ENCODE peak calls at places on chromosome 12, in nine cellular contexts. One of them, this sample, is unnamed.

GRCh38 chr12:96520767-96521166 is 31.4 kb downstream of the CFAP54 start:
- DNase-seq in dorsolateral prefrontal cortex: no peak
- DNase-seq in ovary: no peak
- DNase-seq in ascending aorta: no peak
- DNase-seq in aorta: no peak
- DNase-seq in cardiac fibroblast: peak; percentile 34
- DNase-seq in A549: no peak
- DNase-seq in breast epithelium: no peak
- DNase-seq in testis: no peak
- DNase-seq in this sample: no peak

GRCh38 chr12:103013741-103014140 is 56.3 kb downstream of the ASCL1 start:
- DNase-seq in cardiac fibroblast: no peak
- DNase-seq in dorsolateral prefrontal cortex: peak; percentile 47
- DNase-seq in testis: no peak
- DNase-seq in ascending aorta: no peak
- DNase-seq in aorta: no peak
- DNase-seq in ovary: no peak
- DNase-seq in breast epithelium: no peak
- DNase-seq in A549: no peak
- DNase-seq in this sample: no peak

GRCh38 chr12:55930771-55931316 is at the start of gene DGKA:
- DNase-seq in breast epithelium: no peak
- DNase-seq in ovary: peak; percentile 24
- DNase-seq in aorta: no peak
- DNase-seq in cardiac fibroblast: peak; percentile 87
- DNase-seq in ascending aorta: no peak
- DNase-seq in testis: no peak
- DNase-seq in dorsolateral prefrontal cortex: no peak
- DNase-seq in A549: peak; percentile 69
- DNase-seq in this sample: no peak

GRCh38 chr12:129459886-129460285 is 443.9 kb downstream of the TMEM132D start:
- DNase-seq in ascending aorta: no peak
- DNase-seq in testis: no peak
- DNase-seq in aorta: no peak
- DNase-seq in breast epithelium: no peak
- DNase-seq in dorsolateral prefrontal cortex: no peak
- DNase-seq in ovary: no peak
- DNase-seq in cardiac fibroblast: no peak
- DNase-seq in A549: no peak
- DNase-seq in this sample: no peak

GRCh38 chr12:128879898-128880764 is 26.9 kb downstream of the GLT1D1 start:
- DNase-seq in dorsolateral prefrontal cortex: no peak
- DNase-seq in ascending aorta: no peak
- DNase-seq in cardiac fibroblast: no peak
- DNase-seq in aorta: no peak
- DNase-seq in ovary: no peak
- DNase-seq in testis: no peak
- DNase-seq in breast epithelium: no peak
- DNase-seq in A549: no peak
- DNase-seq in this sample: no peak

GRCh38 chr12:31756977-31757420 is 28.2 kb upstream of the AMN1 start:
- DNase-seq in ovary: no peak
- DNase-seq in dorsolateral prefrontal cortex: no peak
- DNase-seq in ascending aorta: no peak
- DNase-seq in A549: peak; percentile 76
- DNase-seq in cardiac fibroblast: peak; percentile 71
- DNase-seq in testis: no peak
- DNase-seq in aorta: no peak
- DNase-seq in breast epithelium: no peak
- DNase-seq in this sample: no peak

GRCh38 chr12:13376627-13377373 is 180.3 kb downstream of the EMP1 start:
- DNase-seq in aorta: no peak
- DNase-seq in cardiac fibroblast: no peak
- DNase-seq in dorsolateral prefrontal cortex: no peak
- DNase-seq in testis: no peak
- DNase-seq in ovary: no peak
- DNase-seq in A549: peak; percentile 72
- DNase-seq in ascending aorta: no peak
- DNase-seq in breast epithelium: no peak
- DNase-seq in this sample: no peak

GRCh38 chr12:109772622-109773321 is 59.1 kb downstream of the FAM222A start:
- DNase-seq in testis: no peak
- DNase-seq in A549: no peak
- DNase-seq in cardiac fibroblast: no peak
- DNase-seq in ascending aorta: no peak
- DNase-seq in breast epithelium: no peak
- DNase-seq in aorta: peak; percentile 30
- DNase-seq in ovary: no peak
- DNase-seq in dorsolateral prefrontal cortex: peak; percentile 10
- DNase-seq in this sample: peak; percentile 34

GRCh38 chr12:67559751-67560150 is 88.8 kb upstream of the DYRK2 start:
- DNase-seq in dorsolateral prefrontal cortex: no peak
- DNase-seq in ascending aorta: no peak
- DNase-seq in cardiac fibroblast: no peak
- DNase-seq in testis: no peak
- DNase-seq in breast epithelium: no peak
- DNase-seq in ovary: no peak
- DNase-seq in A549: no peak
- DNase-seq in aorta: no peak
- DNase-seq in this sample: no peak

GRCh38 chr12:38149395-38150073 is 167.0 kb upstream of the ALG10B start:
- DNase-seq in dorsolateral prefrontal cortex: no peak
- DNase-seq in ovary: no peak
- DNase-seq in testis: no peak
- DNase-seq in cardiac fibroblast: no peak
- DNase-seq in breast epithelium: no peak
- DNase-seq in ascending aorta: no peak
- DNase-seq in A549: peak; percentile 27
- DNase-seq in aorta: no peak
- DNase-seq in this sample: no peak

GRCh38 chr12:76685246-76685678 is 78.7 kb upstream of the ZDHHC17 start:
- DNase-seq in cardiac fibroblast: no peak
- DNase-seq in breast epithelium: no peak
- DNase-seq in A549: peak; percentile 18
- DNase-seq in ascending aorta: no peak
- DNase-seq in testis: peak; percentile 34
- DNase-seq in aorta: no peak
- DNase-seq in ovary: no peak
- DNase-seq in dorsolateral prefrontal cortex: peak; percentile 56
- DNase-seq in this sample: no peak

GRCh38 chr12:24553259-24553658 is 395.6 kb downstream of the BCAT1 start:
- DNase-seq in testis: no peak
- DNase-seq in cardiac fibroblast: no peak
- DNase-seq in aorta: no peak
- DNase-seq in breast epithelium: no peak
- DNase-seq in ascending aorta: no peak
- DNase-seq in A549: no peak
- DNase-seq in dorsolateral prefrontal cortex: no peak
- DNase-seq in ovary: no peak
- DNase-seq in this sample: no peak

GRCh38 chr12:93198086-93198485 is 179.6 kb upstream of the NUDT4 start:
- DNase-seq in A549: peak; percentile 83
- DNase-seq in testis: no peak
- DNase-seq in ascending aorta: no peak
- DNase-seq in cardiac fibroblast: peak; percentile 85
- DNase-seq in dorsolateral prefrontal cortex: no peak
- DNase-seq in ovary: peak; percentile 28
- DNase-seq in aorta: no peak
- DNase-seq in breast epithelium: no peak
- DNase-seq in this sample: peak; percentile 90

GRCh38 chr12:125418902-125419564 is 353.8 kb downstream of the AACS start:
- DNase-seq in ovary: no peak
- DNase-seq in testis: no peak
- DNase-seq in cardiac fibroblast: no peak
- DNase-seq in ascending aorta: no peak
- DNase-seq in breast epithelium: no peak
- DNase-seq in aorta: no peak
- DNase-seq in A549: no peak
- DNase-seq in dorsolateral prefrontal cortex: no peak
- DNase-seq in this sample: no peak
- H3K4me3 ChIP-seq in ovary: no peak overlapping the region
- H3K4me3 ChIP-seq in testis: no peak overlapping the region
- H3K4me3 ChIP-seq in cardiac fibroblast: no peak overlapping the region
- H3K4me3 ChIP-seq in ascending aorta: no peak overlapping the region
- H3K4me3 ChIP-seq in breast epithelium: no peak overlapping the region
- H3K4me3 ChIP-seq in aorta: no peak overlapping the region
- H3K4me3 ChIP-seq in A549: no peak overlapping the region
- H3K4me3 ChIP-seq in dorsolateral prefrontal cortex: no peak overlapping the region
- H3K4me3 ChIP-seq in this sample: no peak overlapping the region

GRCh38 chr12:116980083-116980482 is 69.3 kb downstream of the FBXW8 start:
- DNase-seq in testis: no peak
- DNase-seq in ovary: no peak
- DNase-seq in dorsolateral prefrontal cortex: no peak
- DNase-seq in aorta: no peak
- DNase-seq in cardiac fibroblast: no peak
- DNase-seq in A549: no peak
- DNase-seq in breast epithelium: no peak
- DNase-seq in ascending aorta: no peak
- DNase-seq in this sample: no peak

GRCh38 chr12:116979109-116979508 is 68.4 kb downstream of the FBXW8 start:
- DNase-seq in cardiac fibroblast: no peak
- DNase-seq in ascending aorta: no peak
- DNase-seq in breast epithelium: no peak
- DNase-seq in aorta: no peak
- DNase-seq in A549: no peak
- DNase-seq in testis: no peak
- DNase-seq in dorsolateral prefrontal cortex: no peak
- DNase-seq in ovary: no peak
- DNase-seq in this sample: no peak

GRCh38 chr12:116984098-116984497 is 73.3 kb downstream of the FBXW8 start:
- DNase-seq in testis: no peak
- DNase-seq in dorsolateral prefrontal cortex: no peak
- DNase-seq in aorta: no peak
- DNase-seq in ascending aorta: no peak
- DNase-seq in cardiac fibroblast: no peak
- DNase-seq in ovary: no peak
- DNase-seq in A549: no peak
- DNase-seq in breast epithelium: no peak
- DNase-seq in this sample: no peak

GRCh38 chr12:116977465-116978380 is 67.0 kb downstream of the FBXW8 start:
- DNase-seq in ascending aorta: no peak
- DNase-seq in aorta: no peak
- DNase-seq in breast epithelium: no peak
- DNase-seq in A549: no peak
- DNase-seq in ovary: no peak
- DNase-seq in testis: no peak
- DNase-seq in dorsolateral prefrontal cortex: no peak
- DNase-seq in cardiac fibroblast: no peak
- DNase-seq in this sample: no peak

DNA sequence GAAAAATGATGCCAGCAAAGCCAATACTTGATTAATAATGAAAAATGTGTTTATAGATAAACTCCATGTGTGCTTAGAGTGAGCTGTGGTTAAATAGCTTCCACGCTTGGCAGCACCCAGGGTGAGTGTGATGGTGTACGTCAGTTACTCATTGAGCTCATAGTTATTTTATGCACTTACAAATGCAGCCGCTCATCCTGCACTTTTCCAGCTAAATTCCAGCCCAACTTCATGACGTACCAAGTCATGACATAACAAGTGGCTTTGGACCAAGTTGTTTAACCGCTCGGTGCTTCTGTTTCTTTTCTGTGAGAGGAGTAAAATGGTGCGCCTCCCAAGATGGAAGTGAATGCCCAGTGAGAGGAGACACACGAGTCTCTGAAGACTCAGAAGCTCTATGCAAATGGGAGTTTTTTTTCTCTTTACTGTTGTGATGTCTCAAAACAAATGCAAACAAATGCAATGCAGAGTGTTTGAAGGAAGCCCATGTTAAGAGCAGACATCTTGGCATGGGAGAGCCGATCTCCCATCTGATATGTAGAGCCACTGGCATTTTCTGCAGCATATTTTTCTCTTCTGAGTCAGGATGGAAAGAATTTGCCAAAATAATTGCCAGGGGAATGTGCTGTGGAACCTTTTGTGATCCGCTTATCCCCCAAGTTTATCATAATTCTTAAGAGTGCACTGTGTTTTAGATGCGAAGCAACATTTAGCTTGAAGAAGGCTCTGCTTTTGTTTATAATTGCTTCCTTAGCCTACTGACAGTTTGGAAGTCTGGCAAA is 72.2 kb downstream of the FBXW8 start:
- DNase-seq in breast epithelium: no peak
- DNase-seq in cardiac fibroblast: peak; percentile 41
- DNase-seq in A549: no peak
- DNase-seq in aorta: no peak
- DNase-seq in dorsolateral prefrontal cortex: no peak
- DNase-seq in testis: no peak
- DNase-seq in ovary: no peak
- DNase-seq in ascending aorta: no peak
- DNase-seq in this sample: no peak
- H3K4me3 ChIP-seq in breast epithelium: no peak overlapping the region
- H3K4me3 ChIP-seq in cardiac fibroblast: no peak overlapping the region
- H3K4me3 ChIP-seq in A549: no peak overlapping the region
- H3K4me3 ChIP-seq in aorta: no peak overlapping the region
- H3K4me3 ChIP-seq in dorsolateral prefrontal cortex: no peak overlapping the region
- H3K4me3 ChIP-seq in testis: no peak overlapping the region
- H3K4me3 ChIP-seq in ovary: no peak overlapping the region
- H3K4me3 ChIP-seq in ascending aorta: no peak overlapping the region
- H3K4me3 ChIP-seq in this sample: no peak overlapping the region

DNA sequence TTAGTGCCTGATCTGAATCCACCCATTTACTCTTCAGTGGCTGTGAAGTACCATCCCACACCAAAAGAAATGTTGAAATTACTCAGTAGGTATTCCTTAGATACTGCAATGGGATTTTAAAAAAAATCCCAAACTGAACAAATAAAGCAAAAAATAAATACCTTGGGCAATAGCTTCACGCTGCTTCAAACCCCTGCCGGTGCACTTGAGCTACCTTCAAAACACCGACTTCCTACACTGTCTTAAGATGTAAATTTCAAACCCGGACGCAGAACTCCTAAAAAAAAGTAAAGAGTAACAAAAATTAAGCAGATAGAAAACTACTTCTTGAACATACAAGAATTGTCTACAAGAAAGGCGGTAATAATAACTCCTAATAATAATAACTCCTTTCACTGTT is 677 bp downstream of the ABCC9 start:
- DNase-seq in ovary: no peak
- DNase-seq in A549: no peak
- DNase-seq in dorsolateral prefrontal cortex: no peak
- DNase-seq in breast epithelium: no peak
- DNase-seq in aorta: no peak
- DNase-seq in cardiac fibroblast: peak; percentile 56
- DNase-seq in ascending aorta: no peak
- DNase-seq in testis: no peak
- DNase-seq in this sample: no peak
- H3K4me3 ChIP-seq in ovary: peak overlapping the region; percentile 50
- H3K4me3 ChIP-seq in A549: no peak overlapping the region
- H3K4me3 ChIP-seq in dorsolateral prefrontal cortex: peak overlapping the region; percentile 49
- H3K4me3 ChIP-seq in breast epithelium: peak overlapping the region; percentile 46
- H3K4me3 ChIP-seq in aorta: peak overlapping the region; percentile 76
- H3K4me3 ChIP-seq in cardiac fibroblast: peak overlapping the region; percentile 54
- H3K4me3 ChIP-seq in ascending aorta: peak overlapping the region; percentile 61
- H3K4me3 ChIP-seq in testis: peak overlapping the region; percentile 45
- H3K4me3 ChIP-seq in this sample: no peak overlapping the region

DNA sequence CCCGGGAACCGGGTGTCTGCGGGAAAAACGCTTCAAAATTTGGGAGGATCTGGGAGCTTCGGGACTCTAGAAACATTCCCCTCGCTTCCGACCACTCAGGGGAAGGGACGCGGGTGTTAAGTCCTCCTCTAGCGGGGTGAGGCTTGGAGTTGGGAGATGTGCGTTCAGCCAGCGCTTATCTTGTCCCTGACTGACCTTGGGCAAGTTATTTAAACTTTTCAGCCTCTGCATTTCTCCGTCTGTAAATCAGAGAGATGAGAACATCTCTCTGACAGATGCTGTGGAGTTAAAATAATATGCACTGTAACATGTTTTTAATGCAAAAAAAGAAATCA is 76.9 kb upstream of the ANO4 start:
- DNase-seq in dorsolateral prefrontal cortex: no peak
- DNase-seq in breast epithelium: no peak
- DNase-seq in cardiac fibroblast: peak; percentile 19
- DNase-seq in ovary: no peak
- DNase-seq in A549: no peak
- DNase-seq in aorta: no peak
- DNase-seq in ascending aorta: no peak
- DNase-seq in testis: no peak
- DNase-seq in this sample: no peak
- H3K4me3 ChIP-seq in dorsolateral prefrontal cortex: peak overlapping the region; percentile 33
- H3K4me3 ChIP-seq in breast epithelium: peak overlapping the region; percentile 46
- H3K4me3 ChIP-seq in cardiac fibroblast: peak overlapping the region; percentile 55
- H3K4me3 ChIP-seq in ovary: no peak overlapping the region
- H3K4me3 ChIP-seq in A549: peak overlapping the region; percentile 45
- H3K4me3 ChIP-seq in aorta: no peak overlapping the region
- H3K4me3 ChIP-seq in ascending aorta: peak overlapping the region; percentile 28
- H3K4me3 ChIP-seq in testis: peak overlapping the region; percentile 46
- H3K4me3 ChIP-seq in this sample: no peak overlapping the region

This sample was measured in adrenal gland.